ENCODE peak calls at places on chromosomes 11 and 22, in five cellular contexts. K is mammary epithelial cell; Y is GM23248; S is CD4-positive, CD25-positive, alpha-beta regulatory T cell; E is psoas muscle. M is an unnamed sample. For H3K36me3, the result is how much of the 10 kb centered on the place peaks cover.

GRCh38 chr22:27541831-27542230 is 259.7 kb downstream of the MN1 start:
- DNase-seq in K (no peak), Y (no peak), S (no peak), E (no peak), M (no peak)

GRCh38 chr11:93213622-93214021 is 15.8 kb upstream of the SLC36A4 start:
- DNase-seq in K (no peak), Y (no peak), S (no peak), E (no peak), M (no peak)

GRCh38 chr11:28144808-28145207 is 36.6 kb downstream of the METTL15 start:
- DNase-seq in K (peak), Y (no peak), S (no peak), E (no peak), M (no peak)

GRCh38 chr11:114183041-114183511 is 113.1 kb upstream of the NNMT start:
- DNase-seq in K (no peak), Y (no peak), S (peak), E (peak), M (no peak)

GRCh38 chr11:126419801-126420729 is 64.6 kb downstream of the ST3GAL4 start:
- DNase-seq in K (no peak), Y (no peak), S (no peak), E (no peak), M (peak)

GRCh38 chr11:10722307-10722706 is 28.7 kb upstream of the CTR9 start:
- DNase-seq in K (no peak), Y (no peak), S (no peak), E (no peak), M (no peak)

GRCh38 chr11:87879118-87879517 is 296.1 kb downstream of the RAB38 start:
- DNase-seq in K (no peak), Y (peak), S (no peak), E (no peak), M (peak)

GRCh38 chr11:67382481-67383136 is 9.2 kb upstream of the RAD9A start:
- DNase-seq in K (peak), Y (peak), S (peak), E (peak), M (peak)

GRCh38 chr11:120511804-120512726 is 517 bp downstream of the GRIK4 start:
- DNase-seq in K (no peak), Y (no peak), S (no peak), E (no peak), M (no peak)

GRCh38 chr22:30038219-30038618 is 42.0 kb upstream of the HORMAD2 start:
- DNase-seq in K (peak), Y (peak), S (no peak), E (no peak), M (peak)

GRCh38 chr11:48307760-48308386 is 1.9 kb downstream of the OR4S1 start:
- DNase-seq in K (peak), Y (peak), S (peak), E (peak), M (peak)

GRCh38 chr11:111347002-111347722 is 31.9 kb downstream of the POU2AF1 start:
- DNase-seq in K (no peak), Y (peak), S (no peak), E (peak), M (no peak)

GRCh38 chr22:30196141-30196866 is 50.3 kb downstream of the LIF start:
- DNase-seq in K (peak), Y (peak), S (peak), E (peak), M (peak)

GRCh38 chr22:32579533-32580220 is 105.1 kb downstream of the FBXO7 start:
- DNase-seq in K (no peak), Y (peak), S (no peak), E (no peak), M (peak)

GRCh38 chr22:39654527-39654926 is 84.0 kb downstream of the CACNA1I start:
- DNase-seq in K (no peak), Y (no peak), S (no peak), E (no peak), M (no peak)

GRCh38 chr11:59551651-59552521 is 40.5 kb downstream of the OR4D9 start:
- DNase-seq in K (peak), Y (peak), S (no peak), E (no peak), M (peak)

GRCh38 chr11:134637091-134638015 is 225.3 kb upstream of the B3GAT1 start:
- DNase-seq in K (no peak), Y (no peak), S (no peak), E (no peak), M (no peak)

GRCh38 chr11:7436657-7437056 is 48.6 kb upstream of the OLFML1 start:
- DNase-seq in K (no peak), Y (no peak), S (peak), E (no peak), M (no peak)

GRCh38 chr11:74683279-74683871 is 47.9 kb downstream of the CHRDL2 start:
- DNase-seq in K (no peak), Y (peak), S (no peak), E (peak), M (no peak)
- H3K27ac ChIP-seq in K (no peak), Y (no peak), S (no peak), E (peak), M (no peak)

GRCh38 chr22:20805972-20806471 is 32.1 kb downstream of the SERPIND1 start:
- DNase-seq in K (no peak), Y (peak), S (no peak), E (no peak), M (peak)

GRCh38 chr22:20802922-20803553 is 29.1 kb downstream of the SERPIND1 start:
- DNase-seq in K (no peak), Y (no peak), S (no peak), E (no peak), M (no peak)

GRCh38 chr22:20802452-20802851 is 28.5 kb downstream of the SERPIND1 start:
- DNase-seq in K (no peak), Y (no peak), S (no peak), E (no peak), M (no peak)

GRCh38 chr22:20803696-20804324 is 29.9 kb downstream of the SERPIND1 start:
- DNase-seq in K (no peak), Y (peak), S (peak), E (peak), M (peak)

DNA sequence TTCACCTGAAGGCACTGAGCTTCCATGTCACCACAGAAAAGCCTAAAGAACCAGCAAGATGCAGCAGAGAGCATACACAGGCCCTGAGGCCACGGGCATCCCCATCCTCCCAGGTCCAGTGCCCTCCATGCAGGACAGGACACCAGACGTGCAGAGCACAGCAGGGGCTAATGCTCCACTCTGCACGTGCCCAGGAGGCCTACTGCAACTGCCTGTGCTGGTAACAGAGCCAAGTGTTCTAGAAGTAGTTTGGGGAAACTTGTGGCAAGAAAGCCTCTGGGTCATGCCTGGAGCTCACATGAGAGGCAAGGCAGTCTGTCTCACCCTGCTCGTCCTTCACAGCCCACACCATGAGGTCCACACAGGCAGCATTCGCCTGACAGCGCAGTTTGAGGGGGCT is 30.7 kb downstream of the SERPIND1 start:
- DNase-seq in K (no peak), Y (no peak), S (no peak), E (no peak), M (no peak)
- H3K36me3 ChIP-seq in K (under half), Y (under half), S (half or more), E (half or more), M (half or more)

DNA sequence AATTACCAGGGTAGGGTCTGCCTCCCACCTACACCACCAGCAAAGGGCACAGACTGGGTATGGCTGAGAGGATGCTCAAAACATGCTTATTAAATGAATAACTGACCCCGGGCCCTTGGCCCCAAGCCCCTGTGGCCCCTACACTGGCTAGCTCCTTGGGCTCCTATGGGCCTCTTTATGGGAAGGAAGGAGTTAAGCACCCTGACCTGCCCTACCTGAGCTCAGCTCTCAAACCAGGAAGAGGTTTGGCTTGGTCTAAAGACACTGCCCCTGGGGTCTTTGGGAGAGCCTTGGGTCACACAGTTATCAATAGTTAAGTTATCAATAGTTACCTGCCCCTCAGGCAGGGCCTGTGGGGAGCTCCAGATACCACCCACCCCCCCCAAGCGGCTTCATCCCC is 1.2 kb downstream of the USH1C start:
- DNase-seq in K (no peak), Y (no peak), S (no peak), E (no peak), M (no peak)
- H3K4me3 ChIP-seq in K (no peak), Y (no peak), S (no peak), E (no peak), M (no peak)

GRCh38 chr11:19792510-19792909 is 79.9 kb downstream of the NAV2 start:
- DNase-seq in K (no peak), Y (no peak), S (no peak), E (no peak), M (no peak)
- H3K27ac ChIP-seq in K (no peak), Y (no peak), S (no peak), E (no peak), M (no peak)

DNA sequence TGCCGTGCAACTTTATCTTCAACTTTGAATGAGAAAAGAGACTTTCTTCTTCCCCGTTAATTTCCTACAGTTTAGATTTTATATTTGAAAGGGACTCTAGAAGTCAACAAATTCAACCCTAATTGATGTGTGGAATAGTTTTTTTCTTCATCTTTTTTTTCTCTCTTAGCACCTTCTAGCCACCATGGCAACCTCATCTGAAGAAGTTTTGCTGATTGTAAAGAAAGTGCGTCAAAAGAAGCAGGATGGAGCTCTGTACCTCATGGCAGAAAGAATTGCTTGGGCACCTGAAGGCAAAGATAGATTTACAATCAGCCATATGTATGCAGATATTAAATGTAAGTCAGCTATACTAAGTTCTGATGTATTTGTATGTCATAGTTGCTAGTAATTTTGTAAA is 10.5 kb downstream of the GTF2H1 start:
- DNase-seq in K (no peak), Y (no peak), S (no peak), E (no peak), M (no peak)
- H3K36me3 ChIP-seq in K (under half), Y (half or more), S (half or more), E (half or more), M (half or more)

GRCh38 chr22:35505394-35506258 is 35.0 kb upstream of the RASD2 start:
- DNase-seq in K (no peak), Y (no peak), S (no peak), E (no peak), M (no peak)
- H3K4me3 ChIP-seq in K (no peak), Y (no peak), S (no peak), E (no peak), M (no peak)

DNA sequence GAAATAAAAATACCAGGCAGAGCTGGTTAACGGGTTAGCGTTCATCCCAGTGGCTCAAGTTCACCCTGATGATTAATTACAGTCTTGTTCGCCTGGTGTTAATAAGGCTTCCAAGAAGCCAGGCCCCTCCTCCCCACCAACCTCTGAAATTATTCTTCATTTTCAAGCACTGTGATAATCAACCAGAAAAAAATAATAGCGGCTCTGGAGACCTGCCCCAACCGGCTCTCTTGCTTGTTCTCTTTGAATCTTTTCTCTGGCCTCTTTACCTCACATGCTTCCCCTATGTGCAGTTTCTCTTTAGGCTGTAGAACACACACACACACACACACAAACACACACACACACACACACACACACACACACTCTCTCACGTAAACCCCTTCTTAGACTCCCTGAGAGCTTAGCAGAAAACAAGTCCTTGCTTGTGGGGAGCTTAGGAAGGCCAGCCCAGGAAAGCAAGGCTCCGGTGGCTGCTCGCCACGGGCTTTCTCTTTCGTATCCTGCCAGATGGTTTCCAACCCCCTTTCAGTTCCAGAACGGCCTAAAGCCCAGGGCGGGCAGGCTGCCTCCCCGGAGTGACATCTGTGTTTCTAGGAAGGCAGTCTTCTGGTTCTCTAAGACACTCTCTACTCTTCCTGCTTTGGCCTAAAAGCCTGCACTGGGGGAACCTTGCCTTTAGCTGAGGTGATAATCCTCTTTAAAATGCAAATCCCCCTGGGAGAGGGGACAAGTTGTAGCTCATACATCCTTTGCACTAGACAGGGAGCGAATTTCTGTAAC is 106.4 kb upstream of the SESN3 start:
- DNase-seq in K (peak), Y (peak), S (peak), E (peak), M (peak)
- H3K27ac ChIP-seq in K (peak), Y (peak), S (peak), E (peak), M (no peak)

GRCh38 chr11:11882539-11882938 is 40.8 kb downstream of the USP47 start:
- DNase-seq in K (no peak), Y (no peak), S (no peak), E (no peak), M (no peak)

GRCh38 chr11:11880179-11880578 is 38.4 kb downstream of the USP47 start:
- DNase-seq in K (no peak), Y (no peak), S (no peak), E (no peak), M (no peak)

GRCh38 chr11:11884774-11885481 is 43.2 kb downstream of the USP47 start:
- DNase-seq in K (no peak), Y (no peak), S (peak), E (no peak), M (no peak)
- H3K36me3 ChIP-seq in K (under half), Y (under half), S (under half), E (half or more), M (under half)